ENCODE peak calls at places on chromosomes 1 and 21, in four cellular contexts. H is left lung, N is Panc1, D is bronchial epithelial cell. W is an unnamed sample.
A peak's percentile ranks its signal among the peaks of the same experiment; 100 is the strongest.

GRCh38 chr21:15560383-15561056 is 169.3 kb upstream of the USP25 start:
- DNase-seq in H (no peak), N (no peak), D (no peak), W (no peak)

GRCh38 chr1:111110197-111110899 is 29.5 kb downstream of the DRAM2 start:
- DNase-seq in H (no peak), N (no peak), D (peak; percentile 2), W (no peak)

GRCh38 chr1:171191992-171192391 is 6.9 kb downstream of the FMO2 start:
- DNase-seq in H (no peak), N (no peak), D (no peak), W (no peak)

GRCh38 chr1:242454262-242455051 is 70.0 kb downstream of the PLD5 start:
- DNase-seq in H (no peak), N (peak; percentile 28), D (peak; percentile 29), W (no peak)

GRCh38 chr1:111988743-111989453 is 570 bp downstream of the KCND3 start:
- DNase-seq in H (peak; percentile 80), N (no peak), D (no peak), W (no peak)

GRCh38 chr1:101237229-101237837 is 514 bp downstream of the S1PR1 start:
- DNase-seq in H (no peak), N (no peak), D (peak; percentile 37), W (no peak)

GRCh38 chr1:30920827-30921226 is 12.3 kb upstream of the SDC3 start:
- DNase-seq in H (no peak), N (no peak), D (peak; percentile 71), W (no peak)

GRCh38 chr1:143611159-143611558 is 360.6 kb downstream of the FAM72C start:
- DNase-seq in H (no peak), N (no peak), D (no peak), W (no peak)

GRCh38 chr1:197485790-197486189 is 217.7 kb downstream of the CRB1 start:
- DNase-seq in H (no peak), N (no peak), D (peak; percentile 59), W (no peak)

GRCh38 chr1:98422821-98423220 is 238.7 kb upstream of the SNX7 start:
- DNase-seq in H (no peak), N (no peak), D (no peak), W (no peak)

GRCh38 chr1:86205741-86206140 is 49.2 kb upstream of the COL24A1 start:
- DNase-seq in H (no peak), N (no peak), D (no peak), W (no peak)

GRCh38 chr21:36504067-36505058 is 24.4 kb upstream of the CLDN14 start:
- DNase-seq in H (no peak), N (peak; percentile 18), D (peak; percentile 42), W (no peak)

GRCh38 chr1:228006793-228007053 is at the start of gene WNT3A:
- DNase-seq in H (no peak), N (no peak), D (no peak), W (no peak)

GRCh38 chr1:19121192-19121591 is 88.9 kb downstream of the UBR4 start:
- DNase-seq in H (no peak), N (no peak), D (no peak), W (no peak)

GRCh38 chr1:23922321-23922943 is 9.3 kb upstream of the CNR2 start:
- DNase-seq in H (no peak), N (no peak), D (no peak), W (no peak)

GRCh38 chr1:26384076-26384475 is 11.5 kb upstream of the ZNF683 start:
- DNase-seq in H (no peak), N (no peak), D (no peak), W (no peak)

GRCh38 chr1:95223110-95223509 is 10.9 kb upstream of the RWDD3 start:
- DNase-seq in H (no peak), N (no peak), D (peak; percentile 29), W (no peak)

DNA sequence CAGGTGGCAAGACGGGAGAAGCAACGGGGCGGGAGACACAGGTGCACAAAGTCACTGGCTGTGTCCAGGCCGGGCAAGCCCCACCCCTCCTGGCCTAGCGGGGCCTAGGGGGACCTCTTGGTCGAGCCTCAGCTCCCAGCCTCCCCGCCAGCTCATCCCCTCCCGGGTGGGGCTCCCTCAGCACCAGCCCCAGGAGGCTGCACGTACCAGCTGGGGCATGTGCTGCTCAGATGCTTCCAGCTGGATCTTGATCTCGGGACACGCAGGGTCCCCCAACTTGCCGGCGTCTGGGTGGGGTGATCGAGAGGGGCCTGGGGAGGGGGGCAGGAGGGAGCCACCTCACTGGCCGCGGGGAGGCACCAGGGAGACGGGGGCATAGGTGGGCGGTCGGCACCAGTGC is 71.4 kb downstream of the RAP1GAP start:
- DNase-seq in H (peak; percentile 62), N (no peak), D (no peak), W (no peak)
- H3K4me3 ChIP-seq in H (no peak overlapping the region), N (no peak overlapping the region), D (no peak overlapping the region), W (no peak overlapping the region)

DNA sequence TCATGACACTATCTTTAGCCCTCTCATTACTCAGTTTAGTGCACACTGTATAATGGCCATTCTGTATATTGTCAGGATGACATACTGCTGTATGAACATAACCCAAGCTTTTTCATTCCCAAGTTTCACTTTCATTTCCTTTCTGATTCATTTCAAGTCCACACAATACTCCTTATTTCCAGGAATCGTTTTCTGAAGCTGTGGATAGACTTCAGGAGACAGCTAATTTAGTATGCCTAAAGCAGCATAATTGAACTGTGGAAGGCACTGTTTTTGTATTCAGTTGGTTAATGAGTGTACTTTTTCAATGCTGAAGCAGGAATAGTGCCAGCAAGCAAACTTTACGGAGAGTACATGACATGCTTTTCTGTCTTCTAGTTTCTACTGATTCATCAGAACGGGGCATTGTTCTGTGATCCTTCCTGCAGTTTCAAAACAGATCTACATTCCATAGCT is 578.5 kb upstream of the ZP4 start:
- DNase-seq in H (no peak), N (no peak), D (no peak), W (no peak)
- H3K4me3 ChIP-seq in H (peak overlapping the region; percentile 4), N (no peak overlapping the region), D (no peak overlapping the region), W (no peak overlapping the region)

DNA sequence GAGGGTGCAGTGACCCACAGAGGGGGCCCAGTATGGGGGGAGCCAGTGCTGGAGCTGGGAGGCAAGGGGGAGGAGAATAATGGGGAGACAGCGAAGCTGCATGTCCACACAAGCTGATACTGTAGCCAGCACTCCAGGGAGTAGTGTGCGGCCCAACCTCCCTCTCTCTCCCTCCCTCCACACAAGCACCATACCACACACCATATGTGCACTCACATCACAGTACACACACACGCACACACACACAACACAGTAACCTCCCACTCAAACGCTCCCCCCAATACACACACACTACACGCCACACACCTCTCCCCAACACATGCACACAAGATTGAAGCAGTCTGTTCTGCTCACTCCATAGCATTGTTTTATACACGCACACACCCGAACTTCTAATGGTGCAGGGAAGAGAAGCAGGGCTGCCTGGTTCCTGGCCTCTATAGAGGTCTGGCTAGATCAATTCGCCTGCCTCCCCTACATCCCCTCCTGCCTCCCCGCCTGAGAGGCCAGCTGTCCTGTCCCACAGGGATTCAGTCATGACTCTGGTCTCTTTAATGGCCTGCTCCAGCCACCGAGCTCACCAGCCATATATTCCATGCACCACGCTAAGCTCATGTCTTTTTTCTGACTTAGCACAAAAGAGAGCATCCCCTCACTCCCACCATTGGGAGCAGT is 3.8 kb downstream of the NCDN start:
- DNase-seq in H (no peak), N (no peak), D (no peak), W (no peak)
- H3K4me3 ChIP-seq in H (no peak overlapping the region), N (no peak overlapping the region), D (no peak overlapping the region), W (no peak overlapping the region)

GRCh38 chr1:151510020-151510405 is 1.2 kb upstream of the CGN start:
- DNase-seq in H (no peak), N (no peak), D (no peak), W (no peak)
- H3K4me3 ChIP-seq in H (no peak overlapping the region), N (no peak overlapping the region), D (no peak overlapping the region), W (no peak overlapping the region)